ENCODE peak calls at places on chromosomes 5 and 9, in five cellular contexts. One of them, this sample, is unnamed. For H3K9me3, the result is how much of the 10 kb centered on the place peaks cover.

GRCh38 chr5:135222171-135222681 is 176.8 kb downstream of the MACROH2A1 start:
- DNase-seq in tibial nerve: no peak
- DNase-seq in endothelial cell of umbilical vein: no peak
- DNase-seq in testis: no peak
- DNase-seq in upper lobe of right lung: peak
- DNase-seq in this sample: peak

GRCh38 chr9:134344068-134344820 is 18.0 kb downstream of the RXRA start:
- DNase-seq in upper lobe of right lung: no peak
- DNase-seq in endothelial cell of umbilical vein: no peak
- DNase-seq in tibial nerve: peak
- DNase-seq in testis: no peak
- DNase-seq in this sample: no peak

GRCh38 chr5:95669540-95669939 is 13.3 kb downstream of the SPATA9 start:
- DNase-seq in endothelial cell of umbilical vein: peak
- DNase-seq in tibial nerve: peak
- DNase-seq in upper lobe of right lung: no peak
- DNase-seq in testis: peak
- DNase-seq in this sample: peak

GRCh38 chr5:137622850-137623249 is 113.0 kb downstream of the KLHL3 start:
- DNase-seq in tibial nerve: peak
- DNase-seq in testis: peak
- DNase-seq in upper lobe of right lung: peak
- DNase-seq in endothelial cell of umbilical vein: no peak
- DNase-seq in this sample: peak

GRCh38 chr5:135243194-135244191 is 155.5 kb downstream of the MACROH2A1 start:
- DNase-seq in tibial nerve: no peak
- DNase-seq in endothelial cell of umbilical vein: no peak
- DNase-seq in upper lobe of right lung: peak
- DNase-seq in testis: peak
- DNase-seq in this sample: peak

GRCh38 chr9:16385590-16386578 is 484.6 kb downstream of the BNC2 start:
- DNase-seq in endothelial cell of umbilical vein: peak
- DNase-seq in tibial nerve: peak
- DNase-seq in testis: no peak
- DNase-seq in upper lobe of right lung: no peak
- DNase-seq in this sample: no peak

GRCh38 chr9:117725426-117725887 is 21.3 kb downstream of the TLR4 start:
- DNase-seq in testis: no peak
- DNase-seq in endothelial cell of umbilical vein: no peak
- DNase-seq in tibial nerve: no peak
- DNase-seq in upper lobe of right lung: no peak
- DNase-seq in this sample: no peak

GRCh38 chr5:39668980-39669379 is 244.2 kb upstream of the DAB2 start:
- DNase-seq in upper lobe of right lung: no peak
- DNase-seq in tibial nerve: no peak
- DNase-seq in testis: no peak
- DNase-seq in endothelial cell of umbilical vein: no peak
- DNase-seq in this sample: no peak

GRCh38 chr5:32090026-32090754 is 83.9 kb downstream of the GOLPH3 start:
- DNase-seq in endothelial cell of umbilical vein: no peak
- DNase-seq in upper lobe of right lung: peak
- DNase-seq in testis: no peak
- DNase-seq in tibial nerve: no peak
- DNase-seq in this sample: no peak

GRCh38 chr5:178640331-178641045 is 13.6 kb upstream of the CLK4 start:
- DNase-seq in endothelial cell of umbilical vein: no peak
- DNase-seq in upper lobe of right lung: no peak
- DNase-seq in testis: no peak
- DNase-seq in tibial nerve: no peak
- DNase-seq in this sample: no peak

GRCh38 chr9:134669556-134669955 is 28.0 kb downstream of the COL5A1 start:
- DNase-seq in endothelial cell of umbilical vein: no peak
- DNase-seq in upper lobe of right lung: no peak
- DNase-seq in testis: no peak
- DNase-seq in tibial nerve: no peak
- DNase-seq in this sample: no peak

GRCh38 chr9:17938256-17938655 is 359.4 kb downstream of the SH3GL2 start:
- DNase-seq in testis: no peak
- DNase-seq in endothelial cell of umbilical vein: no peak
- DNase-seq in tibial nerve: no peak
- DNase-seq in upper lobe of right lung: no peak
- DNase-seq in this sample: no peak

GRCh38 chr5:31270396-31270795 is 76.9 kb downstream of the CDH6 start:
- DNase-seq in endothelial cell of umbilical vein: peak
- DNase-seq in tibial nerve: no peak
- DNase-seq in upper lobe of right lung: no peak
- DNase-seq in testis: no peak
- DNase-seq in this sample: no peak

GRCh38 chr9:121838757-121839669 is 187.6 kb downstream of the DAB2IP start:
- DNase-seq in upper lobe of right lung: peak
- DNase-seq in tibial nerve: no peak
- DNase-seq in endothelial cell of umbilical vein: no peak
- DNase-seq in testis: no peak
- DNase-seq in this sample: peak

GRCh38 chr5:151151793-151152192 is 5.8 kb downstream of the ANXA6 start:
- DNase-seq in testis: peak
- DNase-seq in tibial nerve: no peak
- DNase-seq in upper lobe of right lung: no peak
- DNase-seq in endothelial cell of umbilical vein: no peak
- DNase-seq in this sample: no peak

DNA sequence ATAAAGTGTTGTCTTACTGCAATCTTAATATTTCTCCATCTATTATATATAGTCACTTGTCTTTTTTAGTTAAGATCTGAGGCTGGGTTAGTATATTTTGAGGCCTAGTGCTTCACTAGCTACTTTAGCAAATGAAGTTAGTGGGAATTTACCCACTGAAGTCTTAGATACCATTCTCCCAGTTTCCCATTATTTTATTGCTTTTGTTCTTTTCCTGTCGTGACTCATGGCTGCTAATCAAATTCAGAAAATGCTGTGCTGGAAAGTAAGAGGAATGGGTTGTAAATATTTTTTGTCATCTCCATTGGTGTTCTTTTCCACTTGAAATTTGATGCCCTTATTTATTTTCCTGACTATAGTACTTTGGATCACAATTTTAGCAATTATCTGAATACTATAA is 14.2 kb downstream of the TCERG1 start:
- DNase-seq in endothelial cell of umbilical vein: peak
- DNase-seq in tibial nerve: no peak
- DNase-seq in testis: no peak
- DNase-seq in upper lobe of right lung: no peak
- DNase-seq in this sample: no peak
- H3K27ac ChIP-seq in endothelial cell of umbilical vein: peak
- H3K27ac ChIP-seq in tibial nerve: no peak
- H3K27ac ChIP-seq in testis: no peak
- H3K27ac ChIP-seq in upper lobe of right lung: no peak
- H3K27ac ChIP-seq in this sample: no peak

GRCh38 chr5:104184264-104184663 is 621.7 kb upstream of the NUDT12 start:
- DNase-seq in testis: no peak
- DNase-seq in endothelial cell of umbilical vein: no peak
- DNase-seq in upper lobe of right lung: no peak
- DNase-seq in tibial nerve: no peak
- DNase-seq in this sample: no peak
- H3K9me3 ChIP-seq in testis: under half
- H3K9me3 ChIP-seq in endothelial cell of umbilical vein: under half
- H3K9me3 ChIP-seq in upper lobe of right lung: under half
- H3K9me3 ChIP-seq in tibial nerve: under half
- H3K9me3 ChIP-seq in this sample: under half

DNA sequence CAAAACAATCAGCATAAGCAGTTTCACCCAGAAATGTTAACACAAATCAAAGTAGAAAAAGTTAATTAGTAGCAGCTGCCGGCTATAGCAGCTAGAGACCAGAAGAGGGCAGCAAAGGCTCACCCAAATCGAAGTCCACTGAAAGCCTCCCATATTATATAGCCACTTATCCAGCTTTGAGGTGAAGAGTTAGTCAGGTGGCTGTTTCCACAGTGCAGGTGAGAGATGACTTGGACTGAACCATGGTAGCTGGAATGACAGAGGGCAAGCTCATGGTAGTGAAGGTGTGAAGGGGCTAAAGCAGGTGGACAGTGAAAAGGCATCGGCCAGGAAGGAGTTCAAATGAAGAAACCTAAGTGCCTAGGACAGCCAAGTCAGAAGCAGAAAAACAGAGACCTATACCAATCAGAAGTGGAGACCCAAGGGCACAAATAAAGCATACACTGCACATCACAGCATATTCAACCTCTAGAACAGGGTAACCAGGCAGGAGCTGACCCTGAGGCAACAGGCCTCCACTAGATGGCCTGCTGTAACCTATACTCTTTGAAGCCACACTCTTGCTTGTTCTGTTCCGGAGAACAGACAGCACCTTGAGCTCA is 7.2 kb upstream of the RNF38 start:
- DNase-seq in tibial nerve: peak
- DNase-seq in upper lobe of right lung: no peak
- DNase-seq in testis: peak
- DNase-seq in endothelial cell of umbilical vein: peak
- DNase-seq in this sample: peak
- H3K27ac ChIP-seq in tibial nerve: peak
- H3K27ac ChIP-seq in upper lobe of right lung: no peak
- H3K27ac ChIP-seq in testis: no peak
- H3K27ac ChIP-seq in endothelial cell of umbilical vein: no peak
- H3K27ac ChIP-seq in this sample: no peak

GRCh38 chr5:143328589-143329220 is 74.8 kb downstream of the NR3C1 start:
- DNase-seq in upper lobe of right lung: no peak
- DNase-seq in endothelial cell of umbilical vein: no peak
- DNase-seq in testis: no peak
- DNase-seq in tibial nerve: no peak
- DNase-seq in this sample: no peak
- H3K9me3 ChIP-seq in upper lobe of right lung: under half
- H3K9me3 ChIP-seq in endothelial cell of umbilical vein: under half
- H3K9me3 ChIP-seq in testis: under half
- H3K9me3 ChIP-seq in tibial nerve: under half
- H3K9me3 ChIP-seq in this sample: under half

GRCh38 chr9:95508242-95508967 is 8.4 kb downstream of the PTCH1 start:
- DNase-seq in testis: no peak
- DNase-seq in endothelial cell of umbilical vein: peak
- DNase-seq in tibial nerve: no peak
- DNase-seq in upper lobe of right lung: peak
- DNase-seq in this sample: no peak
- H3K27ac ChIP-seq in testis: peak
- H3K27ac ChIP-seq in endothelial cell of umbilical vein: peak
- H3K27ac ChIP-seq in tibial nerve: peak
- H3K27ac ChIP-seq in upper lobe of right lung: peak
- H3K27ac ChIP-seq in this sample: peak

GRCh38 chr5:141260458-141261237 is 15.5 kb downstream of the PCDHB15 start:
- DNase-seq in tibial nerve: no peak
- DNase-seq in testis: no peak
- DNase-seq in upper lobe of right lung: no peak
- DNase-seq in endothelial cell of umbilical vein: peak
- DNase-seq in this sample: no peak
- H3K9me3 ChIP-seq in tibial nerve: half or more
- H3K9me3 ChIP-seq in testis: under half
- H3K9me3 ChIP-seq in upper lobe of right lung: half or more
- H3K9me3 ChIP-seq in endothelial cell of umbilical vein: under half
- H3K9me3 ChIP-seq in this sample: half or more

DNA sequence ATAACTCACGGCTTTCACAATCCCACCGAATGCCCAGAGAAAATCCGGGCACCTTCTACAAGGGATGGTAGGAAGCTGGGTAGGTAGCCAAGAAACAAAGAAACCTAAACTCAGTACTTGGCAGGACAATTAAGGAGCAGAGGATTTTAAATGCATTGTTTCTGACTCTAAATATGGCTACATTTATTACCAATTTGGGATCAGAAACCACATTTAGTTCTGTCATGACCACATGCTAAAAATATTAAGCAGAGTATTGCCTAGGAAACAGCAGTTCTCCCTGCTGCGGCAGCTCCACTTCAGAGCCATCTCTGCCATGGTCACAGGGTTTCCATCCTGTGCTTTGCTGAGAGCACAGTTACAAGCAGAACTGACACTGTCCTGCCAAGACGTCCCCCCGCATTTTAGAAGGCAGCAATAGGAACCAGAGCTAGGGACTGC is 57.5 kb downstream of the SIL1 start:
- DNase-seq in endothelial cell of umbilical vein: no peak
- DNase-seq in tibial nerve: no peak
- DNase-seq in testis: peak
- DNase-seq in upper lobe of right lung: no peak
- DNase-seq in this sample: no peak
- H3K27ac ChIP-seq in endothelial cell of umbilical vein: no peak
- H3K27ac ChIP-seq in tibial nerve: peak
- H3K27ac ChIP-seq in testis: no peak
- H3K27ac ChIP-seq in upper lobe of right lung: peak
- H3K27ac ChIP-seq in this sample: peak

GRCh38 chr9:61670616-61671015 is 480.8 kb downstream of the SPATA31A7 start:
- DNase-seq in tibial nerve: no peak
- DNase-seq in testis: peak
- DNase-seq in endothelial cell of umbilical vein: no peak
- DNase-seq in upper lobe of right lung: peak
- DNase-seq in this sample: no peak
- H3K9me3 ChIP-seq in tibial nerve: half or more
- H3K9me3 ChIP-seq in testis: under half
- H3K9me3 ChIP-seq in endothelial cell of umbilical vein: under half
- H3K9me3 ChIP-seq in upper lobe of right lung: under half
- H3K9me3 ChIP-seq in this sample: half or more